ENCODE peak calls at places on chromosomes 4 and X, in five cellular contexts. One of them, this sample, is unnamed.

GRCh38 chr4:148207074-148207473 is 235.1 kb downstream of the NR3C2 start:
- DNase-seq in tibial artery: no peak
- DNase-seq in GM23248: no peak
- DNase-seq in breast epithelium: no peak
- DNase-seq in right cardiac atrium: no peak
- DNase-seq in this sample: no peak

GRCh38 chr4:2244947-2245786 is 3.2 kb upstream of the HAUS3 start:
- DNase-seq in tibial artery: no peak
- DNase-seq in GM23248: no peak
- DNase-seq in breast epithelium: no peak
- DNase-seq in right cardiac atrium: no peak
- DNase-seq in this sample: no peak

GRCh38 chrX:16711219-16712115 is 1.0 kb downstream of the CTPS2 start:
- DNase-seq in tibial artery: no peak
- DNase-seq in GM23248: peak; percentile 5
- DNase-seq in breast epithelium: no peak
- DNase-seq in right cardiac atrium: no peak
- DNase-seq in this sample: no peak

GRCh38 chr4:88219099-88219498 is 60.7 kb upstream of the ABCG2 start:
- DNase-seq in tibial artery: no peak
- DNase-seq in GM23248: peak; percentile 76
- DNase-seq in breast epithelium: no peak
- DNase-seq in right cardiac atrium: no peak
- DNase-seq in this sample: no peak

GRCh38 chrX:135498236-135498635 is 22.2 kb upstream of the INTS6L start:
- DNase-seq in tibial artery: no peak
- DNase-seq in GM23248: no peak
- DNase-seq in breast epithelium: no peak
- DNase-seq in right cardiac atrium: no peak
- DNase-seq in this sample: no peak

GRCh38 chrX:4935846-4936245 is 1222.4 kb upstream of the PRKX start:
- DNase-seq in tibial artery: peak; percentile 20
- DNase-seq in GM23248: no peak
- DNase-seq in breast epithelium: no peak
- DNase-seq in right cardiac atrium: no peak
- DNase-seq in this sample: no peak

GRCh38 chrX:51608766-51609165 is 9.9 kb downstream of the CENPVL3 start:
- DNase-seq in tibial artery: no peak
- DNase-seq in GM23248: peak; percentile 61
- DNase-seq in breast epithelium: no peak
- DNase-seq in right cardiac atrium: no peak
- DNase-seq in this sample: no peak

GRCh38 chrX:134622813-134623185 is 35.5 kb downstream of the PLAC1 start:
- DNase-seq in tibial artery: no peak
- DNase-seq in GM23248: peak; percentile 15
- DNase-seq in breast epithelium: no peak
- DNase-seq in right cardiac atrium: no peak
- DNase-seq in this sample: no peak

GRCh38 chrX:40094041-40094899 is 3.5 kb downstream of the BCOR start:
- DNase-seq in tibial artery: no peak
- DNase-seq in GM23248: peak; percentile 75
- DNase-seq in breast epithelium: no peak
- DNase-seq in right cardiac atrium: peak; percentile 63
- DNase-seq in this sample: no peak

GRCh38 chr4:19774690-19775256 is 476.9 kb upstream of the SLIT2 start:
- DNase-seq in tibial artery: no peak
- DNase-seq in GM23248: no peak
- DNase-seq in breast epithelium: no peak
- DNase-seq in right cardiac atrium: no peak
- DNase-seq in this sample: no peak

DNA sequence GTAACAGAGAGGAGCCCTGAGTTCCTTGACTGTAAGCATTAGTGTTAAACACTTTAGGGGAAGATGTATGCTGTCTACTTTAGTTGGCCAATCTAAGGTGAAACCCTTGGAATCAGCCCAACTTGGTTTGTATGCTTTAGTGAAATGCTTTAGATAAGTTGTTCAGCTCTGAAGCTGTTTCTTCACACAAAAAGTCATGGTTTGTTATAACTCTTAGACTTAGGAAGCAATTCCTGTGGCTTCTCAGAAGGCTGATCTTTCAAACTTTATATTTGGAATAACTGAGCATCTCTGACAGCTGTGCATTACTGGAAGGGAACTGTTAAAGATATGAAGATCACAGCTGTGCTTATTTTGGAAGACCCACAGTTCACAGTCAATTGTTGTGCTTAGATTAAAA is 714.1 kb downstream of the FAT4 start:
- DNase-seq in tibial artery: no peak
- DNase-seq in GM23248: no peak
- DNase-seq in breast epithelium: no peak
- DNase-seq in right cardiac atrium: no peak
- DNase-seq in this sample: no peak
- H3K27ac ChIP-seq in tibial artery: no peak overlapping the region
- H3K27ac ChIP-seq in GM23248: no peak overlapping the region
- H3K27ac ChIP-seq in breast epithelium: no peak overlapping the region
- H3K27ac ChIP-seq in right cardiac atrium: no peak overlapping the region
- H3K27ac ChIP-seq in this sample: no peak overlapping the region

DNA sequence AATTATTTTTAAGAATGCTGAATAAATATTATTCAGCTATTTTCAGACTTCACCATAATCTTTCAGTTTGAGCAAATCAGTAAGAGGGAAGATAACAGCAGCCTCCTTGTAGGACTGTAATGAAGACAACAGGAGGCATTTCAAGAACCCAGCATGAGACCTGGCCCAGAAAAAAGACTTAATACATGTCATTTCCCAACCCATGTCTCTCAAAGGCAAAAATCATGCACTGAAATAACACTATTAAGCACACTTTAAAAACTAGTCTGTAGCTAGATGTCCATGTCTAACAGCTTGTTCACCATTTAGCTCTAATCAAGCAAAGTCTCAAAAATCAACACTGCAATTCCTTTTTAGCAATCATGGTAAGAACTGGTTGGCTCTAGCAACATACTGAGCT is 110.0 kb downstream of the WDFY3 start:
- DNase-seq in tibial artery: no peak
- DNase-seq in GM23248: no peak
- DNase-seq in breast epithelium: no peak
- DNase-seq in right cardiac atrium: no peak
- DNase-seq in this sample: no peak
- H3K4me3 ChIP-seq in tibial artery: no peak overlapping the region
- H3K4me3 ChIP-seq in GM23248: no peak overlapping the region
- H3K4me3 ChIP-seq in breast epithelium: no peak overlapping the region
- H3K4me3 ChIP-seq in right cardiac atrium: no peak overlapping the region
- H3K4me3 ChIP-seq in this sample: no peak overlapping the region

GRCh38 chr4:52866734-52867133 is 4.6 kb downstream of the RASL11B start:
- DNase-seq in tibial artery: no peak
- DNase-seq in GM23248: no peak
- DNase-seq in breast epithelium: no peak
- DNase-seq in right cardiac atrium: no peak
- DNase-seq in this sample: no peak

GRCh38 chr4:52870225-52870624 is 8.1 kb downstream of the RASL11B start:
- DNase-seq in tibial artery: no peak
- DNase-seq in GM23248: no peak
- DNase-seq in breast epithelium: no peak
- DNase-seq in right cardiac atrium: no peak
- DNase-seq in this sample: no peak

GRCh38 chr4:52868138-52868537 is 6.0 kb downstream of the RASL11B start:
- DNase-seq in tibial artery: peak; percentile 32
- DNase-seq in GM23248: no peak
- DNase-seq in breast epithelium: no peak
- DNase-seq in right cardiac atrium: peak; percentile 53
- DNase-seq in this sample: peak; percentile 60

GRCh38 chr4:52869656-52870055 is 7.5 kb downstream of the RASL11B start:
- DNase-seq in tibial artery: no peak
- DNase-seq in GM23248: no peak
- DNase-seq in breast epithelium: no peak
- DNase-seq in right cardiac atrium: no peak
- DNase-seq in this sample: no peak

DNA sequence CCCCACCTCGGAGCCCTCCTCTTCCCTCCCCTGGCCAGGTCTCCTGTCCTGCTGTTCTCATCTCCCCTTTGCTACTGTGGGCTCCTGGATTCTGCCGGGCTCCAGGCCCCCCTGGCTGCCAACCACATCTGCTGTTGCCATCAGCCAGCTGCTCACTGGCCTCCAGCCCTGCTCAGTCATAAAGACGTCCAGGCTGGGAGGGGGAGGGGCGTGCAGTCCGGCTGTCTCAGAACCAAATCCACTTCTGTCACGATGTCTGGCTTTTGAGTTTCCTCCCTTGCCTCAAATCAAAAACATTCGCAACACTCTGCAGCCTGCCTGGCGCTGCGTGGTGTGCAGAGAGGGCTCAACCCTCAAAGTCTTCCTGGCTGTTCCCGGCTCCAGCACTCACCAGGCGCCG is 7.1 kb downstream of the RASL11B start:
- DNase-seq in tibial artery: peak; percentile 58
- DNase-seq in GM23248: peak; percentile 63
- DNase-seq in breast epithelium: no peak
- DNase-seq in right cardiac atrium: peak; percentile 77
- DNase-seq in this sample: peak; percentile 79
- H3K27ac ChIP-seq in tibial artery: peak overlapping the region; percentile 86
- H3K27ac ChIP-seq in GM23248: no peak overlapping the region
- H3K27ac ChIP-seq in breast epithelium: no peak overlapping the region
- H3K27ac ChIP-seq in right cardiac atrium: peak overlapping the region; percentile 46
- H3K27ac ChIP-seq in this sample: peak overlapping the region; percentile 49

GRCh38 chr4:68271851-68272756 is 26.6 kb upstream of the TMPRSS11B start:
- DNase-seq in tibial artery: no peak
- DNase-seq in GM23248: peak; percentile 71
- DNase-seq in breast epithelium: no peak
- DNase-seq in right cardiac atrium: no peak
- DNase-seq in this sample: peak; percentile 4
- H3K4me3 ChIP-seq in tibial artery: peak overlapping the region; percentile 14
- H3K4me3 ChIP-seq in GM23248: peak overlapping the region; percentile 74
- H3K4me3 ChIP-seq in breast epithelium: peak overlapping the region; percentile 20
- H3K4me3 ChIP-seq in right cardiac atrium: peak overlapping the region; percentile 39
- H3K4me3 ChIP-seq in this sample: peak overlapping the region; percentile 26

This sample was measured in dorsolateral prefrontal cortex.